ENCODE peak calls at places on chromosomes 5 and 9, in nine cellular contexts. One of them, this sample, is unnamed. For H3K4me1, the result is how much of the 10 kb centered on the place peaks cover.

GRCh38 chr5:54900906-54901725 is 84.3 kb downstream of the ESM1 start:
- DNase-seq in ovary: peak
- DNase-seq in ascending aorta: no peak
- DNase-seq in aorta: no peak
- DNase-seq in OCI-LY7: no peak
- DNase-seq in CD8-positive, alpha-beta T cell: no peak
- DNase-seq in CD4-positive, CD25-positive, alpha-beta regulatory T cell: no peak
- DNase-seq in H1: no peak
- DNase-seq in tibial artery: peak
- DNase-seq in this sample: no peak

GRCh38 chr5:147522435-147522834 is 12.6 kb upstream of the DPYSL3 start:
- DNase-seq in ovary: no peak
- DNase-seq in ascending aorta: no peak
- DNase-seq in aorta: no peak
- DNase-seq in OCI-LY7: no peak
- DNase-seq in CD8-positive, alpha-beta T cell: no peak
- DNase-seq in CD4-positive, CD25-positive, alpha-beta regulatory T cell: no peak
- DNase-seq in H1: no peak
- DNase-seq in tibial artery: no peak
- DNase-seq in this sample: no peak

GRCh38 chr5:73192375-73192774 is 19.4 kb downstream of the TMEM174 start:
- DNase-seq in ovary: no peak
- DNase-seq in ascending aorta: no peak
- DNase-seq in aorta: no peak
- DNase-seq in OCI-LY7: no peak
- DNase-seq in CD8-positive, alpha-beta T cell: no peak
- DNase-seq in CD4-positive, CD25-positive, alpha-beta regulatory T cell: no peak
- DNase-seq in H1: no peak
- DNase-seq in tibial artery: no peak
- DNase-seq in this sample: no peak

GRCh38 chr5:108193021-108193795 is 188.7 kb downstream of the FBXL17 start:
- DNase-seq in ovary: no peak
- DNase-seq in ascending aorta: no peak
- DNase-seq in aorta: no peak
- DNase-seq in OCI-LY7: no peak
- DNase-seq in CD8-positive, alpha-beta T cell: no peak
- DNase-seq in CD4-positive, CD25-positive, alpha-beta regulatory T cell: no peak
- DNase-seq in H1: no peak
- DNase-seq in tibial artery: no peak
- DNase-seq in this sample: no peak

GRCh38 chr9:134493471-134494272 is 147.9 kb upstream of the COL5A1 start:
- DNase-seq in ovary: no peak
- DNase-seq in ascending aorta: no peak
- DNase-seq in aorta: peak
- DNase-seq in OCI-LY7: no peak
- DNase-seq in CD8-positive, alpha-beta T cell: no peak
- DNase-seq in CD4-positive, CD25-positive, alpha-beta regulatory T cell: no peak
- DNase-seq in H1: no peak
- DNase-seq in tibial artery: peak
- DNase-seq in this sample: no peak

GRCh38 chr5:177005619-177006264 is 837 bp downstream of the UIMC1 start:
- DNase-seq in ovary: peak
- DNase-seq in ascending aorta: no peak
- DNase-seq in aorta: peak
- DNase-seq in OCI-LY7: peak
- DNase-seq in CD8-positive, alpha-beta T cell: peak
- DNase-seq in CD4-positive, CD25-positive, alpha-beta regulatory T cell: peak
- DNase-seq in H1: no peak
- DNase-seq in tibial artery: peak
- DNase-seq in this sample: peak

GRCh38 chr9:104991144-104991953 is 63.4 kb upstream of the ABCA1 start:
- DNase-seq in ovary: peak
- DNase-seq in ascending aorta: peak
- DNase-seq in aorta: peak
- DNase-seq in OCI-LY7: peak
- DNase-seq in CD8-positive, alpha-beta T cell: peak
- DNase-seq in CD4-positive, CD25-positive, alpha-beta regulatory T cell: peak
- DNase-seq in H1: no peak
- DNase-seq in tibial artery: peak
- DNase-seq in this sample: peak

GRCh38 chr9:128987800-128988199 is 40.3 kb downstream of the NUP188 start:
- DNase-seq in ovary: no peak
- DNase-seq in ascending aorta: no peak
- DNase-seq in aorta: peak
- DNase-seq in OCI-LY7: no peak
- DNase-seq in CD8-positive, alpha-beta T cell: no peak
- DNase-seq in CD4-positive, CD25-positive, alpha-beta regulatory T cell: no peak
- DNase-seq in H1: no peak
- DNase-seq in tibial artery: peak
- DNase-seq in this sample: no peak

GRCh38 chr5:89584339-89584956 is 701.5 kb upstream of the MEF2C start:
- DNase-seq in ovary: no peak
- DNase-seq in ascending aorta: no peak
- DNase-seq in aorta: no peak
- DNase-seq in OCI-LY7: no peak
- DNase-seq in CD8-positive, alpha-beta T cell: no peak
- DNase-seq in CD4-positive, CD25-positive, alpha-beta regulatory T cell: no peak
- DNase-seq in H1: no peak
- DNase-seq in tibial artery: no peak
- DNase-seq in this sample: no peak

GRCh38 chr9:81665514-81665838 is 23.9 kb downstream of the TLE1 start:
- DNase-seq in ovary: no peak
- DNase-seq in ascending aorta: no peak
- DNase-seq in aorta: no peak
- DNase-seq in OCI-LY7: no peak
- DNase-seq in CD8-positive, alpha-beta T cell: no peak
- DNase-seq in CD4-positive, CD25-positive, alpha-beta regulatory T cell: no peak
- DNase-seq in H1: no peak
- DNase-seq in tibial artery: no peak
- DNase-seq in this sample: no peak

GRCh38 chr9:81666123-81666522 is 23.2 kb downstream of the TLE1 start:
- DNase-seq in ovary: no peak
- DNase-seq in ascending aorta: no peak
- DNase-seq in aorta: no peak
- DNase-seq in OCI-LY7: no peak
- DNase-seq in CD8-positive, alpha-beta T cell: no peak
- DNase-seq in CD4-positive, CD25-positive, alpha-beta regulatory T cell: no peak
- DNase-seq in H1: no peak
- DNase-seq in tibial artery: no peak
- DNase-seq in this sample: no peak

GRCh38 chr9:81671880-81672280 is 17.5 kb downstream of the TLE1 start:
- DNase-seq in ovary: peak
- DNase-seq in ascending aorta: peak
- DNase-seq in aorta: peak
- DNase-seq in OCI-LY7: no peak
- DNase-seq in CD8-positive, alpha-beta T cell: no peak
- DNase-seq in CD4-positive, CD25-positive, alpha-beta regulatory T cell: no peak
- DNase-seq in H1: no peak
- DNase-seq in tibial artery: peak
- DNase-seq in this sample: peak

GRCh38 chr9:81673310-81673709 is 16.0 kb downstream of the TLE1 start:
- DNase-seq in ovary: no peak
- DNase-seq in ascending aorta: no peak
- DNase-seq in aorta: no peak
- DNase-seq in OCI-LY7: no peak
- DNase-seq in CD8-positive, alpha-beta T cell: no peak
- DNase-seq in CD4-positive, CD25-positive, alpha-beta regulatory T cell: no peak
- DNase-seq in H1: no peak
- DNase-seq in tibial artery: no peak
- DNase-seq in this sample: no peak

DNA sequence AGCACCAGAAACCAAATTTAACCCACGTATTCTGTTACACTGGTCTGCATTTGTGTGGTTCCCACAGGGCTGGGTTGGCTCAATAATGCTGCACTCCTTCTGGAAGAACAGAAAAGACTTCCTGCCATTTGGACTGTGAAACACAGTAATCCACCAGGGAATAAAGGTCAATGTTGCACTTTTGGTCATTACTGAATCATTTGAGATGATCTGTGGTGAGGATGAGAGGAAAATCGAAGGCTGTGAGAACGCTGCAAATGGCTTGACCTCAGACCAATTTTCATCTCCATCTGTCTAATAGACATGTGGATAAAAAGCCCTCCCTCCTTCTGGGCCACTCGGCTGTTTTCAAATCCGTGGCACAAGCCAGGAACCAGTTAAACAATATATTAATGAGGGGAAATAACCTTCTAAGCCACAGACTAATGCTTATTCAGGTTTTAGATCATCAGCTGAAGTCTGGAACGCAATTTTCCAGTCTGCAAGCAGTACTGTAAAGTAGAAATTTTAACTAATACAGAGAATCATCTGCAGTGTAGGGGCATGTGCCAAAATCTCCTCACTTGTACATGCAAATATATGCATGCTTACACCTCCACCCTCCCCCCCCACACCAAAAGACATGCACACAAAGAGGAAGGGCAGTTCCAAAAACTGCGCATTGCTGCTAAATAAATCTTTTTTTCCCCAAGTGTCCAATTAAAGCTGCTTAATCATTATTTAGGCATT is 20.2 kb downstream of the TLE1 start:
- DNase-seq in ovary: no peak
- DNase-seq in ascending aorta: no peak
- DNase-seq in aorta: no peak
- DNase-seq in OCI-LY7: no peak
- DNase-seq in CD8-positive, alpha-beta T cell: no peak
- DNase-seq in CD4-positive, CD25-positive, alpha-beta regulatory T cell: no peak
- DNase-seq in H1: no peak
- DNase-seq in tibial artery: no peak
- DNase-seq in this sample: no peak
- H3K4me1 ChIP-seq in ovary: under half
- H3K4me1 ChIP-seq in ascending aorta: under half
- H3K4me1 ChIP-seq in aorta: under half
- H3K4me1 ChIP-seq in OCI-LY7: under half
- H3K4me1 ChIP-seq in CD8-positive, alpha-beta T cell: under half
- H3K4me1 ChIP-seq in CD4-positive, CD25-positive, alpha-beta regulatory T cell: under half
- H3K4me1 ChIP-seq in H1: under half
- H3K4me1 ChIP-seq in tibial artery: under half
- H3K4me1 ChIP-seq in this sample: under half

DNA sequence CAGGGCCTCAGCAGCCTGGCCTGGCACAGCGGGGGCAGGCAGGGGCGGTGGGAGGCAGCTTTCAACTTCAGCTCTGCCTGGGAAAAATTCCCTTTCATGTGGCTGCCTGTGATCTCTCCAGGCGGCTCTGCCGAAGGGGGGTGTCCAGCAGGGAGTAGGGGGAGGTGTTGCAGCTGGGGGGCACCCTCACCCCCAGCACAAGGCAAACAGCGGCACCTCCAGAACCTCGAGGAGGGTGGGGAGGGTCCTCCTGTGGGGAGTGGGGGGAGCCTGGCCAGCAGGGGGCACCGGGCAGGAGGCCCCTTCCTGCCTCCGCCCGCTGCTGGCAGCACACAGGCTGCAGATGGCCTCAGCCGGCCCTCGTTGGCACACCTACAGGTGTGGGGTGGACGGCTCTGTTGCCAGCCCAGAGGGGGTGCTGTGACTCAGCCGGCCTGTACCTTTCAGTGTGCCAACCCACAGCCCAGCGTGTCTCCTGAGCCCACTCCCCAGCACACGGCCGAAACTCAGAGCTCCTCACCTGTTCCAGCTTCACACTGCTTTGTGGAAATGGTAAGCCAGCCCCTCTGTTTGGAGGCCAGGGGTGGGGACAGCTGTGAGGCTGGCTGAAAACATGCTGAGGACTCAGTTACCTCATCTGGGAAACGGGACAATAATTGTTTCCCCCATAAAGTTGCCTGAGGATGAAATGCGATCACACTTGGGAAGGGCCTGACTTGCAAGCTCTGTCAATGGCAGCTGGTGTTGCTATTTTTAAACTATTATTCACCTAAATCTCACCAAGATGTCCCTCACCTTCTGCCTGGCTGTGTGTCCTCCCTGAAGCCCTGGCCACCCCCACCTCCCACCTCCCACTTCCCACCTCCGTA is 37.0 kb downstream of the CXXC5 start:
- DNase-seq in ovary: no peak
- DNase-seq in ascending aorta: no peak
- DNase-seq in aorta: no peak
- DNase-seq in OCI-LY7: no peak
- DNase-seq in CD8-positive, alpha-beta T cell: no peak
- DNase-seq in CD4-positive, CD25-positive, alpha-beta regulatory T cell: no peak
- DNase-seq in H1: no peak
- DNase-seq in tibial artery: no peak
- DNase-seq in this sample: no peak
- H3K4me1 ChIP-seq in ovary: under half
- H3K4me1 ChIP-seq in ascending aorta: under half
- H3K4me1 ChIP-seq in aorta: under half
- H3K4me1 ChIP-seq in OCI-LY7: half or more
- H3K4me1 ChIP-seq in CD8-positive, alpha-beta T cell: under half
- H3K4me1 ChIP-seq in CD4-positive, CD25-positive, alpha-beta regulatory T cell: under half
- H3K4me1 ChIP-seq in H1: half or more
- H3K4me1 ChIP-seq in tibial artery: under half
- H3K4me1 ChIP-seq in this sample: under half

GRCh38 chr9:91896513-91897121 is 53.4 kb downstream of the ROR2 start:
- DNase-seq in ovary: peak
- DNase-seq in ascending aorta: no peak
- DNase-seq in aorta: no peak
- DNase-seq in OCI-LY7: no peak
- DNase-seq in CD8-positive, alpha-beta T cell: no peak
- DNase-seq in CD4-positive, CD25-positive, alpha-beta regulatory T cell: no peak
- DNase-seq in H1: no peak
- DNase-seq in tibial artery: no peak
- DNase-seq in this sample: no peak
- H3K4me1 ChIP-seq in ovary: under half
- H3K4me1 ChIP-seq in ascending aorta: under half
- H3K4me1 ChIP-seq in aorta: under half
- H3K4me1 ChIP-seq in OCI-LY7: under half
- H3K4me1 ChIP-seq in CD8-positive, alpha-beta T cell: under half
- H3K4me1 ChIP-seq in CD4-positive, CD25-positive, alpha-beta regulatory T cell: under half
- H3K4me1 ChIP-seq in H1: under half
- H3K4me1 ChIP-seq in tibial artery: under half
- H3K4me1 ChIP-seq in this sample: under half

GRCh38 chr5:136057401-136057951 is 28.7 kb downstream of the TGFBI start:
- DNase-seq in ovary: no peak
- DNase-seq in ascending aorta: no peak
- DNase-seq in aorta: peak
- DNase-seq in OCI-LY7: no peak
- DNase-seq in CD8-positive, alpha-beta T cell: no peak
- DNase-seq in CD4-positive, CD25-positive, alpha-beta regulatory T cell: no peak
- DNase-seq in H1: no peak
- DNase-seq in tibial artery: no peak
- DNase-seq in this sample: no peak

GRCh38 chr5:136055612-136056302 is 27.0 kb downstream of the TGFBI start:
- DNase-seq in ovary: no peak
- DNase-seq in ascending aorta: no peak
- DNase-seq in aorta: peak
- DNase-seq in OCI-LY7: no peak
- DNase-seq in CD8-positive, alpha-beta T cell: no peak
- DNase-seq in CD4-positive, CD25-positive, alpha-beta regulatory T cell: no peak
- DNase-seq in H1: no peak
- DNase-seq in tibial artery: no peak
- DNase-seq in this sample: no peak

GRCh38 chr5:136056771-136057335 is 28.1 kb downstream of the TGFBI start:
- DNase-seq in ovary: no peak
- DNase-seq in ascending aorta: no peak
- DNase-seq in aorta: peak
- DNase-seq in OCI-LY7: no peak
- DNase-seq in CD8-positive, alpha-beta T cell: no peak
- DNase-seq in CD4-positive, CD25-positive, alpha-beta regulatory T cell: no peak
- DNase-seq in H1: no peak
- DNase-seq in tibial artery: no peak
- DNase-seq in this sample: no peak

GRCh38 chr5:136058031-136058971 is 29.5 kb downstream of the TGFBI start:
- DNase-seq in ovary: peak
- DNase-seq in ascending aorta: peak
- DNase-seq in aorta: peak
- DNase-seq in OCI-LY7: no peak
- DNase-seq in CD8-positive, alpha-beta T cell: no peak
- DNase-seq in CD4-positive, CD25-positive, alpha-beta regulatory T cell: no peak
- DNase-seq in H1: no peak
- DNase-seq in tibial artery: peak
- DNase-seq in this sample: no peak

GRCh38 chr5:136056336-136056735 is 27.5 kb downstream of the TGFBI start:
- DNase-seq in ovary: no peak
- DNase-seq in ascending aorta: no peak
- DNase-seq in aorta: peak
- DNase-seq in OCI-LY7: no peak
- DNase-seq in CD8-positive, alpha-beta T cell: no peak
- DNase-seq in CD4-positive, CD25-positive, alpha-beta regulatory T cell: no peak
- DNase-seq in H1: no peak
- DNase-seq in tibial artery: no peak
- DNase-seq in this sample: no peak
- H3K4me1 ChIP-seq in ovary: under half
- H3K4me1 ChIP-seq in ascending aorta: under half
- H3K4me1 ChIP-seq in aorta: under half
- H3K4me1 ChIP-seq in OCI-LY7: under half
- H3K4me1 ChIP-seq in CD8-positive, alpha-beta T cell: under half
- H3K4me1 ChIP-seq in CD4-positive, CD25-positive, alpha-beta regulatory T cell: under half
- H3K4me1 ChIP-seq in H1: under half
- H3K4me1 ChIP-seq in tibial artery: under half
- H3K4me1 ChIP-seq in this sample: under half

This sample was measured in testis.